ENCODE peak calls at places on chromosomes 4 and X, in six cellular contexts. M is nephron progenitor cell, E is esophagus muscularis mucosa, D is progenitor cell of endocrine pancreas, Q is EH, I is HFF-Myc. X is an unnamed sample.

GRCh38 chrX:70554523-70554922 is 109.9 kb downstream of the DLG3 start:
- DNase-seq in M (no peak), E (no peak), D (no peak), Q (no peak), I (no peak), X (no peak)

GRCh38 chr4:180900781-180901180 is 1342.4 kb upstream of the TENM3 start:
- DNase-seq in M (no peak), E (no peak), D (no peak), Q (no peak), I (no peak), X (no peak)

GRCh38 chrX:14027031-14027430 is 2.7 kb downstream of the GEMIN8 start:
- DNase-seq in M (no peak), E (no peak), D (no peak), Q (no peak), I (no peak), X (no peak)

GRCh38 chr4:41177016-41177415 is 37.3 kb downstream of the APBB2 start:
- DNase-seq in M (no peak), E (no peak), D (no peak), Q (peak), I (no peak), X (no peak)

GRCh38 chr4:165580379-165580905 is 201.6 kb downstream of the CPE start:
- DNase-seq in M (no peak), E (no peak), D (no peak), Q (peak), I (peak), X (peak)

GRCh38 chr4:158121203-158121586 is 51.6 kb downstream of the GASK1B start:
- DNase-seq in M (no peak), E (no peak), D (no peak), Q (peak), I (peak), X (no peak)

GRCh38 chr4:137635108-137635507 is 102.8 kb upstream of the PCDH18 start:
- DNase-seq in M (no peak), E (no peak), D (no peak), Q (peak), I (no peak), X (no peak)

GRCh38 chr4:40369437-40370278 is 34.5 kb downstream of the CHRNA9 start:
- DNase-seq in M (no peak), E (no peak), D (no peak), Q (no peak), I (no peak), X (no peak)

GRCh38 chr4:173492315-173492714 is 37.7 kb downstream of the HAND2 start:
- DNase-seq in M (no peak), E (peak), D (no peak), Q (no peak), I (no peak), X (no peak)

X was measured in epithelial cell of proximal tubule.